ENCODE peak calls at places on chromosomes 12 and 14, in ten cellular contexts. T is cardiac muscle cell, R is fibroblast of lung, I is stomach, Y is uterus, J is aorta, H is kidney epithelial cell, Z is lung, K is BE2C, D is lower lobe of right lung. O is an unnamed sample.

GRCh38 chr14:88737245-88737644 is 55.5 kb downstream of the EML5 start:
- DNase-seq in Z (no peak), R (no peak), I (no peak), T (no peak), K (no peak), D (no peak), H (no peak), Y (no peak), J (no peak), O (no peak)

GRCh38 chr14:104355949-104356737 is 217.8 kb downstream of the KIF26A start:
- DNase-seq in Z (no peak), H (no peak), T (no peak), K (peak; percentile 21), I (no peak), R (no peak), J (no peak), Y (no peak), D (peak; percentile 30), O (peak; percentile 71)

GRCh38 chr12:22670762-22671161 is 45.8 kb downstream of the ETNK1 start:
- DNase-seq in J (no peak), K (no peak), H (no peak), Y (no peak), I (no peak), R (no peak), T (peak; percentile 31), D (no peak), Z (no peak), O (no peak)

GRCh38 chr12:123089631-123090353 is 61.1 kb downstream of the PITPNM2 start:
- DNase-seq in T (peak; percentile 91), D (no peak), Y (no peak), I (no peak), H (peak; percentile 97), K (no peak), R (peak; percentile 99), J (no peak), Z (no peak), O (no peak)

GRCh38 chr14:101372894-101373640 is 188.2 kb upstream of the DIO3 start:
- DNase-seq in Y (no peak), H (no peak), R (no peak), J (peak; percentile 25), K (no peak), I (no peak), Z (peak; percentile 27), D (no peak), T (no peak), O (peak; percentile 45)

GRCh38 chr12:1517007-1517406 is 77.4 kb downstream of the FBXL14 start:
- DNase-seq in D (no peak), J (no peak), T (peak; percentile 55), R (peak; percentile 94), Y (no peak), Z (no peak), H (no peak), I (no peak), K (peak; percentile 49), O (peak; percentile 90)

GRCh38 chr14:35387209-35387608 is 17.3 kb downstream of the NFKBIA start:
- DNase-seq in D (no peak), H (no peak), T (no peak), Y (no peak), J (no peak), R (no peak), Z (no peak), K (peak; percentile 44), I (no peak), O (no peak)

GRCh38 chr12:87376722-87377121 is 652.5 kb downstream of the C12orf50 start:
- DNase-seq in K (no peak), J (no peak), H (no peak), Y (no peak), R (no peak), Z (no peak), I (no peak), D (no peak), T (no peak), O (no peak)

GRCh38 chr12:25458047-25458552 is 95.0 kb downstream of the LMNTD1 start:
- DNase-seq in T (peak; percentile 79), Y (no peak), Z (no peak), K (peak; percentile 65), I (no peak), D (no peak), J (no peak), H (peak; percentile 69), R (peak; percentile 94), O (no peak)

GRCh38 chr12:100820314-100820713 is 25.7 kb downstream of the ANO4 start:
- DNase-seq in R (peak; percentile 50), T (peak; percentile 78), H (no peak), Z (no peak), J (no peak), Y (no peak), I (no peak), K (no peak), D (no peak), O (no peak)

GRCh38 chr12:127773520-127773919 is 493.4 kb upstream of the TMEM132C start:
- DNase-seq in K (no peak), D (no peak), J (no peak), R (no peak), Y (no peak), Z (no peak), T (no peak), H (no peak), I (no peak), O (peak; percentile 55)

GRCh38 chr12:57048423-57048822 is 1.5 kb downstream of the MYO1A start:
- DNase-seq in T (no peak), H (no peak), Z (no peak), R (no peak), J (no peak), D (no peak), Y (no peak), I (no peak), K (no peak), O (no peak)

GRCh38 chr14:58826845-58827686 is 189.3 kb downstream of the DACT1 start:
- DNase-seq in I (no peak), K (no peak), D (no peak), Y (no peak), H (no peak), Z (no peak), T (no peak), J (no peak), R (no peak), O (peak; percentile 32)

GRCh38 chr12:104582739-104583138 is 126.0 kb downstream of the CHST11 start:
- DNase-seq in I (no peak), T (no peak), D (no peak), H (no peak), Z (no peak), K (no peak), Y (no peak), R (no peak), J (no peak), O (no peak)

DNA sequence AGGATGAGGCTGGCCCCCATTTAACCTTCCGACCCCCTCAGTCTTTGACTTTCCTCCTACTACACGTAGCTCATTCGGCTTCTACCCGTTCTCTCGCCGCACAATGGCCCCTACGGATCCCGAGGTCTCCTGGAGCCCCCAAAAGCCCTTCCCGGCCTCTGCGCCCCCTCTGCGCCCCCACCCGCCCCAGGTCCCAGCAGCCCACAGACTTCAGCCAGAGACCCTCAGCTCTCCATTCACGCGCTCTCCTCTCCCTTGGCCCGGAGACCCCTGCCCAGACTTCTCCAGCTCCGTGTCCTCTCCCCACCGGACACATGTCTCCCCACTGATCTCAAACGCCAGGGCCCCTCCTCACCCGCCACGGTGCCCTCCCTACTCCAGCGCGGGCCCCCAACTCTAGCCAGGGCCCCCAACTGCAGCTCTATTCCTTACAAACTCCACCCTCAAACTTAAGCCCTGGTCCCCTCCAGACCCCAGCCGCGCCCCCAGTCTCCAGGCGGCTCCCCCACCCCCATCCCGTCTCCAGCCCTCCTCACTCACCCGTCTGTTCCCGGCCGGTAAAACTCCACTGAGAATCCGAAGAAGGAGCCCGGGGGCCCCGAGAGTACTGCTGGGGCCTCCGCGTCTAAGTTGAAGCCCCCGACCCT is 502 bp downstream of the ITGA5 start:
- DNase-seq in I (no peak), Z (no peak), T (no peak), Y (no peak), J (no peak), K (no peak), H (no peak), R (no peak), D (no peak), O (peak; percentile 88)
- H3K27me3 ChIP-seq in I (peaks cover 28% of the 10 kb centered on the region), Z (no peaks in the 10 kb centered on the region), T (no peaks in the 10 kb centered on the region), Y (no peaks in the 10 kb centered on the region), J (no peaks in the 10 kb centered on the region), K (peaks cover 69% of the 10 kb centered on the region), H (no peaks in the 10 kb centered on the region), R (no peaks in the 10 kb centered on the region), D (no peaks in the 10 kb centered on the region), O (peaks cover 20% of the 10 kb centered on the region)

DNA sequence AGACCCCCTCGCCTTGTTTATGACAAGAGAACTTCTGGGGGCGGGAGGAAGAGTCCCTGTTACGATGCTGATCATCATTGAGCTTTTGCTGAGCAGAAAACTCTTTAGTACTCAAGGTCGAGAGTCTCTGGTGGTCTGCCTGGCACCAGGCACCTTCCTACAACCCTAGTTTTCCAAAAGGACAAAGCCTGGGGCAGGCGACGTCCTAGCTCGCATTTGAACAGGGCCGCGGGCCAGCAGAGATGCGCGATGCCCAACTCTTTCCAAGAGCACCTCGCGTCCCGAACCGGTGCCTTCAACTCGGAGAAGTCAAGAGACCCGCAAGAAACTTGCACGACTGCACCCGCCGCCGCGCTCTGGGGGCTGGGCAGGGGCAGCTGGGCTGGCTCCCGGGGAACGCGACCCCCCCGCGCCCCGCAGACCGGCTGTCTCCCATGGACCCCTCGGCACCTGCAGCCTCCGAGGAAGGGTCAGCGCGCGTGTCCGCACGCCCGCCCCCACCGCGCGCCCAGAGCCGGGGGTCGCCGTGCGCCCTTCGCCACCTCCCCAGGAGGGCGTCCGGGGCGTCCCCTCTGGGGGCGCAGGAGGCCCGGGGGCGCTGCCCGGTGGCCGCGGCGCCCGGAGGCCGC is 377 bp upstream of the BCL7A start:
- DNase-seq in K (peak; percentile 46), H (no peak), D (no peak), Z (no peak), J (peak; percentile 80), I (no peak), Y (peak; percentile 37), R (no peak), T (peak; percentile 15), O (no peak)
- H3K4me3 ChIP-seq in K (peak overlapping the region; percentile 61), H (peak overlapping the region; percentile 65), D (peak overlapping the region; percentile 75), Z (peak overlapping the region; percentile 76), J (peak overlapping the region; percentile 96), I (peak overlapping the region; percentile 93), Y (peak overlapping the region; percentile 78), R (peak overlapping the region; percentile 69), T (peak overlapping the region; percentile 95), O (peak overlapping the region; percentile 59)

GRCh38 chr14:90577661-90578282 is 180.9 kb downstream of the CALM1 start:
- DNase-seq in I (no peak), T (no peak), H (no peak), J (peak; percentile 66), Y (no peak), D (no peak), R (no peak), K (no peak), Z (no peak), O (no peak)
- H3K36me3 ChIP-seq in I (peaks cover 45% of the 10 kb centered on the region), T (no peaks in the 10 kb centered on the region), H (no peaks in the 10 kb centered on the region), J (no peaks in the 10 kb centered on the region), Y (no peaks in the 10 kb centered on the region), D (peaks cover 17% of the 10 kb centered on the region), R (peaks cover 2% of the 10 kb centered on the region), K (peaks cover 6% of the 10 kb centered on the region), Z (peaks cover 13% of the 10 kb centered on the region), O (no peaks in the 10 kb centered on the region)

DNA sequence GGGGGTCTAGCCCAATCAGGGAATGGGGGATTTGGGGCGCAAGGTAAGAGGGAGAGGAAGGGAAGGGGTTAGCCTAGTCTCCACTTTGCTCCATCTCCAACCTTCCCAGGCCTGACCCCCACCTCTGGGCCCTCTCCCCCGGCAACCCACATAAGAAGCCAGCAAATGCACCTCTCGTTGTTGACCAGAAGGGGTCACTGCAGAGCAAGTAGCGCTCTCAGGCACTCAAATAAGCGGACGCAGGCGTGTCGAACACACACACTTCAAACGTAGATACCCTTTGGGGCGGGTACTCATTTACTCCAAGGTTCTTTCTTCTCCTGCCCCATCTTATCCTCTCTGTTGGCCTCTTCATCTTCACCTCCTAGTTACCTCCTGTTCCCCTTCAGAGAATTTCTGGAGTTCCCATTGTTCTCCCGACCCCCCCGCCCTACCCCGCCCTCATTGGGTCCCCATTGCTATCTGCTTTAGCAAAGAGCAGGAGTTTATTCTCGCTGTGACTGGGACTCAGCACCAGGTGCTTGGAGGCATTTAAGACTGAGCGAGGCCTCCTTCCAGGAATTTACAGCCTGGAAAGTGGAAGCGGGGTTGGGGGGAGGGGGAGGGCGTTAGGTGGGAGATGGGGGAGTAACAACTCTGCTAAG is 1.5 kb upstream of the SRRM4 start:
- DNase-seq in I (peak; percentile 46), J (no peak), T (peak; percentile 62), R (peak; percentile 17), D (peak; percentile 49), K (peak; percentile 82), H (no peak), Z (peak; percentile 46), Y (no peak), O (peak; percentile 79)
- H3K27me3 ChIP-seq in I (peaks cover 70% of the 10 kb centered on the region), J (no peaks in the 10 kb centered on the region), T (peaks cover 67% of the 10 kb centered on the region), R (no peaks in the 10 kb centered on the region), D (peaks cover 51% of the 10 kb centered on the region), K (peaks cover 5% of the 10 kb centered on the region), H (peaks cover 21% of the 10 kb centered on the region), Z (peaks cover 17% of the 10 kb centered on the region), Y (peaks cover 29% of the 10 kb centered on the region), O (peaks cover 26% of the 10 kb centered on the region)

O was measured in H7.